ENCODE peak calls at places on chromosome 14, in nine cellular contexts. One of them, this sample, is unnamed.

GRCh38 chr14:40058916-40059897 is 627.0 kb upstream of the FBXO33 start:
- DNase-seq in gastrocnemius medialis: no peak
- DNase-seq in stimulated activated CD4-positive, alpha-beta T cell treated with anti-CD3 and anti-CD28 coated beads, TNF-alpha, amount 100 ng/mL, for 1 hour: no peak
- DNase-seq in adipocyte: no peak
- DNase-seq in choroid plexus epithelial cell: no peak
- DNase-seq in CD4-positive, alpha-beta T cell: no peak
- DNase-seq in hypothalamus: no peak
- DNase-seq in adrenal gland: no peak
- DNase-seq in Panc1: no peak
- DNase-seq in this sample: no peak

GRCh38 chr14:23181946-23182345 is 1.5 kb downstream of the SLC7A8 start:
- DNase-seq in gastrocnemius medialis: no peak
- DNase-seq in stimulated activated CD4-positive, alpha-beta T cell treated with anti-CD3 and anti-CD28 coated beads, TNF-alpha, amount 100 ng/mL, for 1 hour: no peak
- DNase-seq in adipocyte: no peak
- DNase-seq in choroid plexus epithelial cell: no peak
- DNase-seq in CD4-positive, alpha-beta T cell: no peak
- DNase-seq in hypothalamus: no peak
- DNase-seq in adrenal gland: no peak
- DNase-seq in Panc1: no peak
- DNase-seq in this sample: no peak

GRCh38 chr14:90687680-90688079 is 128.6 kb downstream of the TTC7B start:
- DNase-seq in gastrocnemius medialis: no peak
- DNase-seq in stimulated activated CD4-positive, alpha-beta T cell treated with anti-CD3 and anti-CD28 coated beads, TNF-alpha, amount 100 ng/mL, for 1 hour: no peak
- DNase-seq in adipocyte: no peak
- DNase-seq in choroid plexus epithelial cell: no peak
- DNase-seq in CD4-positive, alpha-beta T cell: no peak
- DNase-seq in hypothalamus: no peak
- DNase-seq in adrenal gland: no peak
- DNase-seq in Panc1: no peak
- DNase-seq in this sample: no peak

GRCh38 chr14:88871429-88871828 is 47.0 kb downstream of the TTC8 start:
- DNase-seq in gastrocnemius medialis: no peak
- DNase-seq in stimulated activated CD4-positive, alpha-beta T cell treated with anti-CD3 and anti-CD28 coated beads, TNF-alpha, amount 100 ng/mL, for 1 hour: no peak
- DNase-seq in adipocyte: no peak
- DNase-seq in choroid plexus epithelial cell: no peak
- DNase-seq in CD4-positive, alpha-beta T cell: no peak
- DNase-seq in hypothalamus: no peak
- DNase-seq in adrenal gland: no peak
- DNase-seq in Panc1: no peak
- DNase-seq in this sample: no peak

GRCh38 chr14:33848706-33849454 is 102.0 kb downstream of the EGLN3 start:
- DNase-seq in gastrocnemius medialis: no peak
- DNase-seq in stimulated activated CD4-positive, alpha-beta T cell treated with anti-CD3 and anti-CD28 coated beads, TNF-alpha, amount 100 ng/mL, for 1 hour: no peak
- DNase-seq in adipocyte: no peak
- DNase-seq in choroid plexus epithelial cell: peak
- DNase-seq in CD4-positive, alpha-beta T cell: no peak
- DNase-seq in hypothalamus: peak
- DNase-seq in adrenal gland: peak
- DNase-seq in Panc1: peak
- DNase-seq in this sample: no peak

GRCh38 chr14:92481386-92481785 is 32.2 kb upstream of the RIN3 start:
- DNase-seq in gastrocnemius medialis: no peak
- DNase-seq in stimulated activated CD4-positive, alpha-beta T cell treated with anti-CD3 and anti-CD28 coated beads, TNF-alpha, amount 100 ng/mL, for 1 hour: no peak
- DNase-seq in adipocyte: peak
- DNase-seq in choroid plexus epithelial cell: peak
- DNase-seq in CD4-positive, alpha-beta T cell: no peak
- DNase-seq in hypothalamus: no peak
- DNase-seq in adrenal gland: no peak
- DNase-seq in Panc1: no peak
- DNase-seq in this sample: no peak

GRCh38 chr14:26554069-26554772 is 43.6 kb downstream of the NOVA1 start:
- DNase-seq in gastrocnemius medialis: no peak
- DNase-seq in stimulated activated CD4-positive, alpha-beta T cell treated with anti-CD3 and anti-CD28 coated beads, TNF-alpha, amount 100 ng/mL, for 1 hour: no peak
- DNase-seq in adipocyte: no peak
- DNase-seq in choroid plexus epithelial cell: no peak
- DNase-seq in CD4-positive, alpha-beta T cell: no peak
- DNase-seq in hypothalamus: no peak
- DNase-seq in adrenal gland: no peak
- DNase-seq in Panc1: no peak
- DNase-seq in this sample: no peak

GRCh38 chr14:65241125-65241752 is 138.9 kb upstream of the MAX start:
- DNase-seq in gastrocnemius medialis: no peak
- DNase-seq in stimulated activated CD4-positive, alpha-beta T cell treated with anti-CD3 and anti-CD28 coated beads, TNF-alpha, amount 100 ng/mL, for 1 hour: no peak
- DNase-seq in adipocyte: no peak
- DNase-seq in choroid plexus epithelial cell: no peak
- DNase-seq in CD4-positive, alpha-beta T cell: no peak
- DNase-seq in hypothalamus: no peak
- DNase-seq in adrenal gland: no peak
- DNase-seq in Panc1: no peak
- DNase-seq in this sample: no peak

GRCh38 chr14:96198430-96199133 is 6.1 kb upstream of the BDKRB2 start:
- DNase-seq in gastrocnemius medialis: no peak
- DNase-seq in stimulated activated CD4-positive, alpha-beta T cell treated with anti-CD3 and anti-CD28 coated beads, TNF-alpha, amount 100 ng/mL, for 1 hour: no peak
- DNase-seq in adipocyte: no peak
- DNase-seq in choroid plexus epithelial cell: peak
- DNase-seq in CD4-positive, alpha-beta T cell: no peak
- DNase-seq in hypothalamus: no peak
- DNase-seq in adrenal gland: no peak
- DNase-seq in Panc1: no peak
- DNase-seq in this sample: no peak

GRCh38 chr14:54792288-54792687 is 110.3 kb downstream of the GCH1 start:
- DNase-seq in gastrocnemius medialis: no peak
- DNase-seq in stimulated activated CD4-positive, alpha-beta T cell treated with anti-CD3 and anti-CD28 coated beads, TNF-alpha, amount 100 ng/mL, for 1 hour: no peak
- DNase-seq in adipocyte: no peak
- DNase-seq in choroid plexus epithelial cell: no peak
- DNase-seq in CD4-positive, alpha-beta T cell: no peak
- DNase-seq in hypothalamus: no peak
- DNase-seq in adrenal gland: no peak
- DNase-seq in Panc1: no peak
- DNase-seq in this sample: no peak

GRCh38 chr14:50530358-50530757 is 2.0 kb downstream of the MAP4K5 start:
- DNase-seq in gastrocnemius medialis: no peak
- DNase-seq in stimulated activated CD4-positive, alpha-beta T cell treated with anti-CD3 and anti-CD28 coated beads, TNF-alpha, amount 100 ng/mL, for 1 hour: no peak
- DNase-seq in adipocyte: peak
- DNase-seq in choroid plexus epithelial cell: peak
- DNase-seq in CD4-positive, alpha-beta T cell: no peak
- DNase-seq in hypothalamus: no peak
- DNase-seq in adrenal gland: no peak
- DNase-seq in Panc1: no peak
- DNase-seq in this sample: no peak

GRCh38 chr14:50736932-50737419 is 68.9 kb upstream of the SAV1 start:
- DNase-seq in gastrocnemius medialis: no peak
- DNase-seq in stimulated activated CD4-positive, alpha-beta T cell treated with anti-CD3 and anti-CD28 coated beads, TNF-alpha, amount 100 ng/mL, for 1 hour: no peak
- DNase-seq in adipocyte: no peak
- DNase-seq in choroid plexus epithelial cell: no peak
- DNase-seq in CD4-positive, alpha-beta T cell: no peak
- DNase-seq in hypothalamus: no peak
- DNase-seq in adrenal gland: no peak
- DNase-seq in Panc1: no peak
- DNase-seq in this sample: no peak

GRCh38 chr14:105865904-105866840 is 339.8 kb downstream of the TMEM121 start:
- DNase-seq in gastrocnemius medialis: no peak
- DNase-seq in stimulated activated CD4-positive, alpha-beta T cell treated with anti-CD3 and anti-CD28 coated beads, TNF-alpha, amount 100 ng/mL, for 1 hour: no peak
- DNase-seq in adipocyte: no peak
- DNase-seq in choroid plexus epithelial cell: no peak
- DNase-seq in CD4-positive, alpha-beta T cell: no peak
- DNase-seq in hypothalamus: no peak
- DNase-seq in adrenal gland: no peak
- DNase-seq in Panc1: no peak
- DNase-seq in this sample: no peak

GRCh38 chr14:53955234-53955556 is 1.4 kb downstream of the BMP4 start:
- DNase-seq in gastrocnemius medialis: no peak
- DNase-seq in stimulated activated CD4-positive, alpha-beta T cell treated with anti-CD3 and anti-CD28 coated beads, TNF-alpha, amount 100 ng/mL, for 1 hour: no peak
- DNase-seq in adipocyte: no peak
- DNase-seq in choroid plexus epithelial cell: no peak
- DNase-seq in CD4-positive, alpha-beta T cell: no peak
- DNase-seq in hypothalamus: no peak
- DNase-seq in adrenal gland: no peak
- DNase-seq in Panc1: no peak
- DNase-seq in this sample: no peak

GRCh38 chr14:100192250-100192671 is 32.8 kb upstream of the DEGS2 start:
- DNase-seq in gastrocnemius medialis: no peak
- DNase-seq in stimulated activated CD4-positive, alpha-beta T cell treated with anti-CD3 and anti-CD28 coated beads, TNF-alpha, amount 100 ng/mL, for 1 hour: no peak
- DNase-seq in adipocyte: no peak
- DNase-seq in choroid plexus epithelial cell: no peak
- DNase-seq in CD4-positive, alpha-beta T cell: no peak
- DNase-seq in hypothalamus: no peak
- DNase-seq in adrenal gland: peak
- DNase-seq in Panc1: no peak
- DNase-seq in this sample: no peak

GRCh38 chr14:103712633-103713247 is 2.5 kb downstream of the XRCC3 start:
- DNase-seq in gastrocnemius medialis: no peak
- DNase-seq in stimulated activated CD4-positive, alpha-beta T cell treated with anti-CD3 and anti-CD28 coated beads, TNF-alpha, amount 100 ng/mL, for 1 hour: no peak
- DNase-seq in adipocyte: no peak
- DNase-seq in choroid plexus epithelial cell: no peak
- DNase-seq in CD4-positive, alpha-beta T cell: no peak
- DNase-seq in hypothalamus: no peak
- DNase-seq in adrenal gland: no peak
- DNase-seq in Panc1: no peak
- DNase-seq in this sample: no peak

GRCh38 chr14:98022541-98023520 is 1225.6 kb downstream of the VRK1 start:
- DNase-seq in gastrocnemius medialis: no peak
- DNase-seq in stimulated activated CD4-positive, alpha-beta T cell treated with anti-CD3 and anti-CD28 coated beads, TNF-alpha, amount 100 ng/mL, for 1 hour: no peak
- DNase-seq in adipocyte: no peak
- DNase-seq in choroid plexus epithelial cell: no peak
- DNase-seq in CD4-positive, alpha-beta T cell: no peak
- DNase-seq in hypothalamus: no peak
- DNase-seq in adrenal gland: no peak
- DNase-seq in Panc1: no peak
- DNase-seq in this sample: no peak

GRCh38 chr14:67420102-67420739 is 8.3 kb upstream of the PLEK2 start:
- DNase-seq in gastrocnemius medialis: no peak
- DNase-seq in stimulated activated CD4-positive, alpha-beta T cell treated with anti-CD3 and anti-CD28 coated beads, TNF-alpha, amount 100 ng/mL, for 1 hour: no peak
- DNase-seq in adipocyte: no peak
- DNase-seq in choroid plexus epithelial cell: no peak
- DNase-seq in CD4-positive, alpha-beta T cell: peak
- DNase-seq in hypothalamus: no peak
- DNase-seq in adrenal gland: no peak
- DNase-seq in Panc1: no peak
- DNase-seq in this sample: no peak

GRCh38 chr14:64208981-64209380 is 85.2 kb downstream of the ESR2 start:
- DNase-seq in gastrocnemius medialis: no peak
- DNase-seq in stimulated activated CD4-positive, alpha-beta T cell treated with anti-CD3 and anti-CD28 coated beads, TNF-alpha, amount 100 ng/mL, for 1 hour: no peak
- DNase-seq in adipocyte: no peak
- DNase-seq in choroid plexus epithelial cell: no peak
- DNase-seq in CD4-positive, alpha-beta T cell: no peak
- DNase-seq in hypothalamus: no peak
- DNase-seq in adrenal gland: no peak
- DNase-seq in Panc1: no peak
- DNase-seq in this sample: no peak

GRCh38 chr14:24392327-24393098 is 6.3 kb upstream of the NYNRIN start:
- DNase-seq in gastrocnemius medialis: no peak
- DNase-seq in stimulated activated CD4-positive, alpha-beta T cell treated with anti-CD3 and anti-CD28 coated beads, TNF-alpha, amount 100 ng/mL, for 1 hour: no peak
- DNase-seq in adipocyte: peak
- DNase-seq in choroid plexus epithelial cell: peak
- DNase-seq in CD4-positive, alpha-beta T cell: no peak
- DNase-seq in hypothalamus: no peak
- DNase-seq in adrenal gland: no peak
- DNase-seq in Panc1: no peak
- DNase-seq in this sample: no peak

GRCh38 chr14:55153951-55154350 is 24.9 kb downstream of the LGALS3 start:
- DNase-seq in gastrocnemius medialis: no peak
- DNase-seq in stimulated activated CD4-positive, alpha-beta T cell treated with anti-CD3 and anti-CD28 coated beads, TNF-alpha, amount 100 ng/mL, for 1 hour: no peak
- DNase-seq in adipocyte: no peak
- DNase-seq in choroid plexus epithelial cell: no peak
- DNase-seq in CD4-positive, alpha-beta T cell: no peak
- DNase-seq in hypothalamus: no peak
- DNase-seq in adrenal gland: no peak
- DNase-seq in Panc1: no peak
- DNase-seq in this sample: no peak

GRCh38 chr14:55129086-55129427 is at the start of gene LGALS3:
- DNase-seq in gastrocnemius medialis: peak
- DNase-seq in stimulated activated CD4-positive, alpha-beta T cell treated with anti-CD3 and anti-CD28 coated beads, TNF-alpha, amount 100 ng/mL, for 1 hour: no peak
- DNase-seq in adipocyte: peak
- DNase-seq in choroid plexus epithelial cell: peak
- DNase-seq in CD4-positive, alpha-beta T cell: peak
- DNase-seq in hypothalamus: no peak
- DNase-seq in adrenal gland: peak
- DNase-seq in Panc1: no peak
- DNase-seq in this sample: no peak

GRCh38 chr14:68476212-68476964 is 316.5 kb downstream of the ZFP36L1 start:
- DNase-seq in gastrocnemius medialis: peak
- DNase-seq in stimulated activated CD4-positive, alpha-beta T cell treated with anti-CD3 and anti-CD28 coated beads, TNF-alpha, amount 100 ng/mL, for 1 hour: no peak
- DNase-seq in adipocyte: peak
- DNase-seq in choroid plexus epithelial cell: peak
- DNase-seq in CD4-positive, alpha-beta T cell: no peak
- DNase-seq in hypothalamus: peak
- DNase-seq in adrenal gland: peak
- DNase-seq in Panc1: no peak
- DNase-seq in this sample: no peak

GRCh38 chr14:99538733-99539132 is 57.5 kb downstream of the CCNK start:
- DNase-seq in gastrocnemius medialis: no peak
- DNase-seq in stimulated activated CD4-positive, alpha-beta T cell treated with anti-CD3 and anti-CD28 coated beads, TNF-alpha, amount 100 ng/mL, for 1 hour: no peak
- DNase-seq in adipocyte: no peak
- DNase-seq in choroid plexus epithelial cell: no peak
- DNase-seq in CD4-positive, alpha-beta T cell: no peak
- DNase-seq in hypothalamus: no peak
- DNase-seq in adrenal gland: no peak
- DNase-seq in Panc1: no peak
- DNase-seq in this sample: no peak

This sample was measured in GOT3.